ENCODE peak calls at places on chromosomes 6 and 20, in four cellular contexts. Y is breast epithelium, D is IMR-90, U is cardiac muscle cell. N is an unnamed sample.

GRCh38 chr6:146543940-146544661 is 468 bp downstream of the RAB32 start:
- DNase-seq in Y (peak), D (peak), U (peak), N (no peak)

GRCh38 chr6:1255646-1256365 is 56.1 kb upstream of the FOXQ1 start:
- DNase-seq in Y (no peak), D (peak), U (peak), N (no peak)

GRCh38 chr6:120894077-120894476 is 440.2 kb downstream of the TBC1D32 start:
- DNase-seq in Y (no peak), D (no peak), U (no peak), N (no peak)

GRCh38 chr6:146700078-146700686 is 101.4 kb downstream of the ADGB start:
- DNase-seq in Y (peak), D (peak), U (peak), N (peak)

GRCh38 chr6:114580882-114581281 is 238.1 kb upstream of the HS3ST5 start:
- DNase-seq in Y (no peak), D (no peak), U (no peak), N (no peak)

GRCh38 chr6:85674604-85675003 is 31.9 kb upstream of the SYNCRIP start:
- DNase-seq in Y (no peak), D (no peak), U (no peak), N (no peak)

GRCh38 chr20:47125553-47126373 is 230.7 kb downstream of the ZMYND8 start:
- DNase-seq in Y (peak), D (no peak), U (peak), N (no peak)

GRCh38 chr6:168134399-168135201 is 55.6 kb upstream of the FRMD1 start:
- DNase-seq in Y (peak), D (no peak), U (no peak), N (no peak)

GRCh38 chr20:48128436-48128835 is 343.2 kb upstream of the SULF2 start:
- DNase-seq in Y (no peak), D (no peak), U (no peak), N (no peak)

GRCh38 chr20:49320460-49320859 is 42.6 kb upstream of the ZNFX1 start:
- DNase-seq in Y (no peak), D (peak), U (peak), N (no peak)

GRCh38 chr6:147099974-147100373 is 104.2 kb upstream of the STXBP5 start:
- DNase-seq in Y (no peak), D (peak), U (peak), N (no peak)

GRCh38 chr20:45311589-45312211 is 3.6 kb upstream of the MATN4 start:
- DNase-seq in Y (no peak), D (peak), U (peak), N (no peak)

GRCh38 chr6:148776321-148776966 is 29.6 kb downstream of the UST start:
- DNase-seq in Y (no peak), D (peak), U (peak), N (no peak)

GRCh38 chr20:16392346-16392745 is 180.9 kb downstream of the KIF16B start:
- DNase-seq in Y (no peak), D (no peak), U (no peak), N (no peak)

GRCh38 chr20:61949363-61949713 is 116.3 kb downstream of the TAF4 start:
- DNase-seq in Y (no peak), D (no peak), U (no peak), N (no peak)

GRCh38 chr6:10406556-10406955 is 8.3 kb downstream of the TFAP2A start:
- DNase-seq in Y (no peak), D (no peak), U (no peak), N (no peak)
- H3K4me3 ChIP-seq in Y (no peak), D (no peak), U (no peak), N (no peak)

DNA sequence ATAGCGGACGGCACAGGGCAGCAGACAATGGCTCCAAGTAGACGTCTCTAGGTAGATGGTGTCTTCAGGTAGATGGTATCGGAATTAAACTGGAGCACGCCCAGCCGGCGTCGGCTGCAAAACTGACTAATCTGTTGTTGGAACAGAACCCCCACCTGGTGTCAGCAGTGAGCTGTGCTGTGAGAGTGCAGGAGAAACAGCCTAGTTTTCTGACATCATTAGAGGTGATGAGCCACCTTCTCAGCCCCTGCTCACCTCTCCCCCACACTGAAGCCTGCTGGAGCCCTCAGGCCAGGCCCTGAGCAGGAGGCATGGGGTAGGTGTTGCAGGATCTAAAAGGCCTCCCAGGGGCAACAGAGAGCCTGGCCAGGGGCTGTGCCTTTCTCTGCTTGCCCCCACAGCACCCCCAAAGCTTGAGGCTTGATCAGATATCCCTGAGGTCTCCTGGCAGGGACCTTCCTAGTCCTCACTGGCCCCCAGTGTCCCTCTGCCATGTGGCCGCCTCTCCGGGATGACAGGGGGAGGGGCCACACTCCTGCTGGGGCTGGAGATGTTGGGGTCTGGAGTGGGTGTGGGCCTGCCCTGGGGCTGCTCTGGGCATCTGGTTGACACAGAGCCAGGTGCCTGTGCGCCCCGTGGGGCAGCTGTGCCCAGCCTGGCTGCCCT is 6.9 kb upstream of the HELZ2 start:
- DNase-seq in Y (no peak), D (peak), U (peak), N (peak)
- TF ChIP-seq CTCF in Y (peak), D (peak), U (peak), N (peak)

DNA sequence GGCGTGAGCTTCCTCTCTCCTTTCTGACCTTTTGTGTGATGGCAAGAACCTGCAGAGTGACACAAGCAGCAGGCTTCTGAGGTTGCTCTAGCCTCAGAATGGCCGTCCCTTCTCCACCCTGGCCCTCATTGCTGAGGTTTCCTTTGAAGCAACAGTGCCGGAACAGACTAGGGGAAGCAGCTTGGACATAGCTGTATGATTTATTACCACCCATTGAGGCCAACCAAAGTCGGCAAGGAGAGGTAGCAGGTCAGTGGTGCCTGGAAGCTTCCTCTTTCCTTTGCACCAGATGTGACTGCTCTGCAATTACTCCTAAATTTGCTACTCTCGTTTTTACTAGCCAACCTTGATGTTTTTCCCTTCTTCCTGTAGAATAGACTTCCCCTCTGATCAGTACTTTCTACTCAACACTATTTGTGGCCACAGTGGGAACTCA is 31.4 kb downstream of the PTPN1 start:
- DNase-seq in Y (no peak), D (no peak), U (no peak), N (no peak)
- H3K4me3 ChIP-seq in Y (no peak), D (no peak), U (no peak), N (no peak)

DNA sequence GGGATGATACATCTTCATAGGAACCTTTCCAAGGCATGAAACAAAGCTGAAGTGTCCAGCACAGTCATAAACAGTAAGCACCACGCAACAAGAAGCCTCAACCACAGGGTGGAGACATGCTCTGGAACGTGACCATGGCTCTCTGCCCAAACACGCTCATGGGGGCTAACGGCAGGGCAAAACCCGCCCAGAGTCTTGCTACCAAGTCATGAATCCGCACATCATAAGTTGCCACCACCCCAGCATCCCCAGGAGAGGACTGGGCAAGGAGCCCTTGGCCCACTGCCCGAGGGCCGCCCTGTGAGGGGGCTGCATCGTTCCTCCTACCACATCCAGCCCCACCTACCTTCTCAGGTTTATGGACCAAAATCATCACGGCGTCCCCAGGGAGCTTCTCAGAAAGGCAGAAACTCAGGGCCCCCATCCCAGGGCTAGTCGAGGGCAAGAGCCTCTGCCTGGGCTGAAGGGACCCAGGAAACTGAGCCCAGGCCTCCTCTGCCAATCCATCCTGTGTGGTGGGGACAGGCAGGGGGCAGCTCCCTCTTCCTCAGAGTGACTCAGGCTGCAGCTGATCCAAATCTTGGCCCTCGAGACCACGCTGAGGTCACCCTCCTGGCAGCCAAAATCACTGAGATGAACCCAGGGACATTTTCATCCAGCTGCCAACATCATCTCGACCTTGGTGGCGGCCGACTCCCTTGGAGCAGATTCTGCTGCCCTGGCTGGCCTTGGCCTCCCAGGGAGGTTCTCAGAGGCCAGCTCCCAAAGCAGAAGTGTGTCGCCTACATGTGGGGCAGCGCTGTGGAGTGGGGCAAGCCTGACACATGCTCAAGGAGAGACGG is 42.6 kb downstream of the BMP7 start:
- DNase-seq in Y (no peak), D (no peak), U (peak), N (no peak)
- TF ChIP-seq CTCF in Y (no peak), D (no peak), U (no peak), N (no peak)

DNA sequence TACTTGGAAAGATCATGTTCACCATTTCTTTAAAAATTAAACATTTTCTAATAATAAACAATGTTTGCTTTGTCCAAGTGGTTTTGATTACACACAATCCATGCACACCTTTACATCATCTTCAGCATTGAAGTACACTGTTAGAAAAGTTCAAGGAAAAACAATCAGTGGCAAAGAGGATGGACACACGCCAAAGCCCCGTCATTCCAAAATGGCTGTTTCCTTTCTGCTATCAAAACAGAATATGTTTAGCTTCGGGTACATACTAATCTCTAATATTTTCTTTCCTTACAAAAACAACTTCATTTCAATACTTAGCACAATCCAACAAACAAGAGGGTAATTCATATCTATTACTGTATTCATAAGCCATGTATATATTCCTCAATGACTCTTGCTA is 24.5 kb downstream of the REPS1 start:
- DNase-seq in Y (no peak), D (no peak), U (no peak), N (no peak)
- H3K4me3 ChIP-seq in Y (no peak), D (no peak), U (no peak), N (no peak)

GRCh38 chr6:119720160-119720559 is 370.6 kb upstream of the MAN1A1 start:
- DNase-seq in Y (no peak), D (peak), U (peak), N (no peak)
- TF ChIP-seq CTCF in Y (no peak), D (no peak), U (no peak), N (peak)

DNA sequence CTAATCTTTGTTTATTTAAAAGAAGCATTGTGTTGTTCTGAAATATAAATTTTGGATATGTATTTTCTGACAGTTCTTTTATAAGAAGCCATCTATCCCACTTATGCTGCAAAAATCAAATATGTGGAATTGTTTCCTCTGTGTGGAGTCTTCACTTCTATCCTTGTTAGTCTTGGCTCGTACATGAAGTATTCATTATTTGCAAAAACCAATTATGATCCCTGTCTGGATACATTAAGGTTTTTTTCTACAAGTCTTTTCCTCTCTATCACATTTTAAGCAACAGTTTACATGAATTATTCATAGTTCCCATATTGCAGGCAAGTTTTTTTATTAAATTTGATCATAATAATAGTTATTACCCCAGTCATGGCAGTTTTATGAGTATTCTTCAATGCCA is 490.8 kb upstream of the GJE1 start:
- DNase-seq in Y (no peak), D (no peak), U (no peak), N (no peak)
- H3K4me3 ChIP-seq in Y (no peak), D (no peak), U (no peak), N (no peak)

DNA sequence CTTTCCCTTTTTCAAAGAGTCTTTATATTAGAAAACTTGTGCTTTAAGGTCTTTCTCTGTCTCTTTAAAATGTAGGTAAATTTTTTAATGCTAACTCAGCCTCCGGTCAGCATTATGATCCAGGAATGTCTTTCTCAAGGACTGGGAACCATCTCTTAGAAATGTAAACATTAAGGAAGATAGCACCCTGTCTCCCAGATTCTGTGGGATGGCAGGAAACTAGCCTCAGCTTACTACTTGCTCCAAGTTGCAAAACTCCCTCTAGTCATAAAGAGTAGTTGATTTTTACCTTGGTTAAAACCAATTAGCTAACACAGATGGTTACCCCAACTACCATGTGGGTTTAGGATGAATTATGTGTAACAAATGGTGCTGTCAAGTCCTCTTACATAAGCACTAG is 4.7 kb upstream of the TAAR1 start:
- DNase-seq in Y (no peak), D (peak), U (no peak), N (no peak)
- TF ChIP-seq CTCF in Y (no peak), D (no peak), U (no peak), N (no peak)